ENCODE peak calls at places on chromosomes 12 and 14, in six cellular contexts. U, Y, A, O, G and R are unnamed samples.

GRCh38 chr12:49232940-49233841 is 31.7 kb upstream of the TUBA1C start:
- DNase-seq in G (peak), U (no peak), O (peak), Y (peak), A (no peak), R (peak)

GRCh38 chr12:27970391-27970980 is 2.0 kb downstream of the PTHLH start:
- DNase-seq in O (no peak), U (no peak), G (peak), A (peak), Y (no peak), R (peak)

GRCh38 chr12:120328228-120328627 is 649 bp upstream of the PLA2G1B start:
- DNase-seq in Y (no peak), G (no peak), A (no peak), O (no peak), U (no peak), R (no peak)

GRCh38 chr14:97185186-97185585 is 388.0 kb downstream of the VRK1 start:
- DNase-seq in A (no peak), U (no peak), G (peak), Y (no peak), O (no peak), R (peak)

GRCh38 chr14:100857196-100857922 is 31.4 kb downstream of the MEG3 start:
- DNase-seq in Y (no peak), U (no peak), A (no peak), G (no peak), O (no peak), R (no peak)

GRCh38 chr12:93880853-93881522 is 203.8 kb downstream of the CRADD start:
- DNase-seq in Y (no peak), U (no peak), G (no peak), A (no peak), O (no peak), R (peak)

GRCh38 chr12:112664569-112664968 is 127.0 kb upstream of the RPH3A start:
- DNase-seq in U (no peak), A (peak), O (no peak), G (peak), Y (no peak), R (peak)

GRCh38 chr12:38886064-38886463 is 19.3 kb downstream of the CPNE8 start:
- DNase-seq in U (peak), G (no peak), O (no peak), A (no peak), Y (no peak), R (no peak)